ENCODE peak calls at places on chromosome 5, in seven cellular contexts. One of them, this sample, is unnamed.

GRCh38 chr5:131193106-131193505 is 22.4 kb downstream of the LYRM7 start:
- DNase-seq in NCI-H748 treated with DMSO at 0.1 percent for 48 hours: no peak
- DNase-seq in activated CD8-positive, alpha-beta memory T cell treated with anti-CD3 and anti-CD28 coated beads for 4 hours: no peak
- DNase-seq in small intestine: no peak
- DNase-seq in stomach: no peak
- DNase-seq in fibroblast of lung: peak; percentile 38
- DNase-seq in GM12892: no peak
- DNase-seq in this sample: no peak

GRCh38 chr5:172411423-172412111 is 42.8 kb downstream of the SH3PXD2B start:
- DNase-seq in activated CD8-positive, alpha-beta memory T cell treated with anti-CD3 and anti-CD28 coated beads for 4 hours: no peak
- DNase-seq in stomach: no peak
- DNase-seq in fibroblast of lung: peak; percentile 50
- DNase-seq in NCI-H748 treated with DMSO at 0.1 percent for 48 hours: no peak
- DNase-seq in GM12892: no peak
- DNase-seq in small intestine: no peak
- DNase-seq in this sample: no peak

GRCh38 chr5:16725575-16725974 is 108.8 kb upstream of the RETREG1 start:
- DNase-seq in small intestine: no peak
- DNase-seq in stomach: no peak
- DNase-seq in NCI-H748 treated with DMSO at 0.1 percent for 48 hours: no peak
- DNase-seq in GM12892: no peak
- DNase-seq in fibroblast of lung: no peak
- DNase-seq in activated CD8-positive, alpha-beta memory T cell treated with anti-CD3 and anti-CD28 coated beads for 4 hours: no peak
- DNase-seq in this sample: no peak

GRCh38 chr5:30930736-30931135 is 262.8 kb upstream of the CDH6 start:
- DNase-seq in fibroblast of lung: peak; percentile 66
- DNase-seq in NCI-H748 treated with DMSO at 0.1 percent for 48 hours: no peak
- DNase-seq in GM12892: no peak
- DNase-seq in stomach: no peak
- DNase-seq in activated CD8-positive, alpha-beta memory T cell treated with anti-CD3 and anti-CD28 coated beads for 4 hours: no peak
- DNase-seq in small intestine: no peak
- DNase-seq in this sample: no peak

GRCh38 chr5:14417232-14417730 is 164.3 kb upstream of the OTULINL start:
- DNase-seq in stomach: no peak
- DNase-seq in GM12892: no peak
- DNase-seq in NCI-H748 treated with DMSO at 0.1 percent for 48 hours: no peak
- DNase-seq in fibroblast of lung: peak; percentile 76
- DNase-seq in small intestine: no peak
- DNase-seq in activated CD8-positive, alpha-beta memory T cell treated with anti-CD3 and anti-CD28 coated beads for 4 hours: no peak
- DNase-seq in this sample: no peak

GRCh38 chr5:21646469-21646868 is 1206.7 kb downstream of the CDH12 start:
- DNase-seq in small intestine: no peak
- DNase-seq in NCI-H748 treated with DMSO at 0.1 percent for 48 hours: no peak
- DNase-seq in fibroblast of lung: peak; percentile 55
- DNase-seq in activated CD8-positive, alpha-beta memory T cell treated with anti-CD3 and anti-CD28 coated beads for 4 hours: no peak
- DNase-seq in stomach: no peak
- DNase-seq in GM12892: no peak
- DNase-seq in this sample: no peak

GRCh38 chr5:113053614-113054013 is 77.0 kb downstream of the DCP2 start:
- DNase-seq in fibroblast of lung: peak; percentile 64
- DNase-seq in activated CD8-positive, alpha-beta memory T cell treated with anti-CD3 and anti-CD28 coated beads for 4 hours: no peak
- DNase-seq in GM12892: no peak
- DNase-seq in small intestine: no peak
- DNase-seq in NCI-H748 treated with DMSO at 0.1 percent for 48 hours: no peak
- DNase-seq in stomach: no peak
- DNase-seq in this sample: no peak

GRCh38 chr5:68431181-68431580 is 215.6 kb downstream of the PIK3R1 start:
- DNase-seq in activated CD8-positive, alpha-beta memory T cell treated with anti-CD3 and anti-CD28 coated beads for 4 hours: no peak
- DNase-seq in GM12892: no peak
- DNase-seq in fibroblast of lung: peak; percentile 79
- DNase-seq in stomach: no peak
- DNase-seq in NCI-H748 treated with DMSO at 0.1 percent for 48 hours: no peak
- DNase-seq in small intestine: no peak
- DNase-seq in this sample: no peak

GRCh38 chr5:104412649-104413240 is 850.2 kb upstream of the NUDT12 start:
- DNase-seq in GM12892: no peak
- DNase-seq in stomach: no peak
- DNase-seq in activated CD8-positive, alpha-beta memory T cell treated with anti-CD3 and anti-CD28 coated beads for 4 hours: no peak
- DNase-seq in fibroblast of lung: peak; percentile 42
- DNase-seq in small intestine: no peak
- DNase-seq in NCI-H748 treated with DMSO at 0.1 percent for 48 hours: no peak
- DNase-seq in this sample: no peak

GRCh38 chr5:90542827-90543519 is 13.6 kb upstream of the LYSMD3 start:
- DNase-seq in activated CD8-positive, alpha-beta memory T cell treated with anti-CD3 and anti-CD28 coated beads for 4 hours: no peak
- DNase-seq in GM12892: no peak
- DNase-seq in fibroblast of lung: no peak
- DNase-seq in small intestine: no peak
- DNase-seq in stomach: no peak
- DNase-seq in NCI-H748 treated with DMSO at 0.1 percent for 48 hours: no peak
- DNase-seq in this sample: no peak

GRCh38 chr5:148352696-148353095 is 17.3 kb downstream of the SPINK9 start:
- DNase-seq in NCI-H748 treated with DMSO at 0.1 percent for 48 hours: no peak
- DNase-seq in small intestine: no peak
- DNase-seq in fibroblast of lung: no peak
- DNase-seq in stomach: no peak
- DNase-seq in activated CD8-positive, alpha-beta memory T cell treated with anti-CD3 and anti-CD28 coated beads for 4 hours: no peak
- DNase-seq in GM12892: no peak
- DNase-seq in this sample: no peak

GRCh38 chr5:176529824-176530195 is 7.4 kb downstream of the RNF44 start:
- DNase-seq in activated CD8-positive, alpha-beta memory T cell treated with anti-CD3 and anti-CD28 coated beads for 4 hours: no peak
- DNase-seq in small intestine: peak; percentile 45
- DNase-seq in stomach: no peak
- DNase-seq in fibroblast of lung: no peak
- DNase-seq in GM12892: peak; percentile 53
- DNase-seq in NCI-H748 treated with DMSO at 0.1 percent for 48 hours: no peak
- DNase-seq in this sample: no peak

GRCh38 chr5:123813937-123814624 is 302.1 kb downstream of the CSNK1G3 start:
- DNase-seq in fibroblast of lung: peak; percentile 73
- DNase-seq in small intestine: peak; percentile 13
- DNase-seq in activated CD8-positive, alpha-beta memory T cell treated with anti-CD3 and anti-CD28 coated beads for 4 hours: no peak
- DNase-seq in NCI-H748 treated with DMSO at 0.1 percent for 48 hours: peak; percentile 95
- DNase-seq in GM12892: no peak
- DNase-seq in stomach: no peak
- DNase-seq in this sample: no peak

GRCh38 chr5:72106922-72107873 is at the start of gene MAP1B:
- DNase-seq in small intestine: no peak
- DNase-seq in GM12892: peak; percentile 8
- DNase-seq in activated CD8-positive, alpha-beta memory T cell treated with anti-CD3 and anti-CD28 coated beads for 4 hours: no peak
- DNase-seq in NCI-H748 treated with DMSO at 0.1 percent for 48 hours: peak; percentile 89
- DNase-seq in fibroblast of lung: peak; percentile 82
- DNase-seq in stomach: no peak
- DNase-seq in this sample: peak; percentile 79

This sample was measured in occipital lobe.